ENCODE peak calls at places on chromosomes 11 and 22, in nine cellular contexts. E, T, D, P, B, O, V, C and M are unnamed samples. For H3K27me3, the result is how much of the 10 kb centered on the place peaks cover.

GRCh38 chr22:40718250-40719204 is 39.2 kb downstream of the MCHR1 start:
- DNase-seq in E (no peak), T (no peak), D (no peak), P (no peak), B (no peak), O (no peak), V (no peak), C (no peak), M (no peak)

GRCh38 chr11:121652982-121653381 is 200.2 kb upstream of the SORL1-AS1 start:
- DNase-seq in E (peak), T (no peak), D (peak), P (no peak), B (no peak), O (no peak), V (no peak), C (no peak), M (no peak)

GRCh38 chr22:34804588-34804987 is 261.4 kb upstream of the ISX start:
- DNase-seq in E (peak), T (no peak), D (no peak), P (no peak), B (no peak), O (no peak), V (no peak), C (peak), M (no peak)

GRCh38 chr11:66289548-66290331 is 797 bp upstream of the YIF1A start:
- DNase-seq in E (peak), T (no peak), D (no peak), P (peak), B (no peak), O (peak), V (no peak), C (peak), M (no peak)

GRCh38 chr11:112425121-112425520 is 164.5 kb upstream of the PLET1 start:
- DNase-seq in E (no peak), T (no peak), D (no peak), P (no peak), B (peak), O (no peak), V (peak), C (no peak), M (no peak)

GRCh38 chr22:36384766-36385400 is 2.9 kb downstream of the MYH9 start:
- DNase-seq in E (peak), T (no peak), D (no peak), P (no peak), B (peak), O (no peak), V (no peak), C (no peak), M (no peak)

GRCh38 chr11:28621648-28622215 is 513.5 kb downstream of the METTL15 start:
- DNase-seq in E (no peak), T (no peak), D (no peak), P (no peak), B (no peak), O (no peak), V (no peak), C (no peak), M (no peak)

GRCh38 chr22:23903328-23903971 is 9.3 kb downstream of the MIF start:
- DNase-seq in E (no peak), T (no peak), D (no peak), P (no peak), B (peak), O (no peak), V (peak), C (no peak), M (no peak)

GRCh38 chr22:20427945-20428417 is 9.6 kb downstream of the SCARF2 start:
- DNase-seq in E (no peak), T (no peak), D (no peak), P (no peak), B (no peak), O (no peak), V (no peak), C (no peak), M (peak)

GRCh38 chr11:1570001-1570453 is 2.0 kb downstream of the DUSP8 start:
- DNase-seq in E (no peak), T (no peak), D (no peak), P (no peak), B (no peak), O (no peak), V (no peak), C (peak), M (peak)

GRCh38 chr22:28600546-28601143 is 79.0 kb downstream of the TTC28 start:
- DNase-seq in E (peak), T (peak), D (peak), P (no peak), B (peak), O (no peak), V (peak), C (no peak), M (no peak)

GRCh38 chr22:45984316-45984916 is 7.5 kb upstream of the WNT7B start:
- DNase-seq in E (no peak), T (no peak), D (no peak), P (no peak), B (no peak), O (no peak), V (no peak), C (no peak), M (no peak)

GRCh38 chr11:70616938-70617674 is 218.8 kb downstream of the CTTN start:
- DNase-seq in E (no peak), T (no peak), D (no peak), P (no peak), B (no peak), O (no peak), V (no peak), C (no peak), M (no peak)

GRCh38 chr11:133793271-133793848 is 52.0 kb downstream of the SPATA19 start:
- DNase-seq in E (no peak), T (no peak), D (no peak), P (no peak), B (no peak), O (no peak), V (no peak), C (no peak), M (no peak)

GRCh38 chr11:59802639-59803176 is 7.9 kb downstream of the MRPL16 start:
- DNase-seq in E (peak), T (no peak), D (peak), P (no peak), B (peak), O (no peak), V (peak), C (no peak), M (no peak)

GRCh38 chr22:27809700-27810365 is 8.3 kb upstream of the MN1 start:
- DNase-seq in E (no peak), T (no peak), D (no peak), P (no peak), B (no peak), O (no peak), V (no peak), C (no peak), M (no peak)

GRCh38 chr11:70580036-70580805 is 181.9 kb downstream of the CTTN start:
- DNase-seq in E (no peak), T (no peak), D (no peak), P (no peak), B (no peak), O (peak), V (no peak), C (peak), M (peak)

GRCh38 chr11:65907878-65908277 is 7.7 kb upstream of the FOSL1 start:
- DNase-seq in E (no peak), T (no peak), D (no peak), P (no peak), B (no peak), O (no peak), V (no peak), C (no peak), M (no peak)

GRCh38 chr11:79950172-79950571 is 509.3 kb upstream of the TENM4 start:
- DNase-seq in E (peak), T (no peak), D (no peak), P (no peak), B (no peak), O (no peak), V (no peak), C (no peak), M (no peak)

GRCh38 chr11:71131861-71132260 is 120.5 kb downstream of the SHANK2 start:
- DNase-seq in E (no peak), T (no peak), D (no peak), P (no peak), B (no peak), O (no peak), V (no peak), C (peak), M (no peak)

GRCh38 chr11:45233121-45233803 is 52.9 kb downstream of the SYT13 start:
- DNase-seq in E (peak), T (no peak), D (peak), P (peak), B (peak), O (peak), V (peak), C (peak), M (peak)

GRCh38 chr22:37735054-37735453 is 38.2 kb downstream of the TRIOBP start:
- DNase-seq in E (peak), T (no peak), D (peak), P (peak), B (no peak), O (peak), V (no peak), C (peak), M (peak)

GRCh38 chr11:86335131-86335768 is 33.2 kb downstream of the HIKESHI start:
- DNase-seq in E (no peak), T (peak), D (no peak), P (no peak), B (peak), O (no peak), V (peak), C (no peak), M (no peak)

GRCh38 chr11:113663567-113663966 is 42.5 kb downstream of the TMPRSS5 start:
- DNase-seq in E (no peak), T (peak), D (no peak), P (no peak), B (no peak), O (no peak), V (no peak), C (no peak), M (no peak)

GRCh38 chr11:27485930-27486773 is 13.6 kb upstream of the LGR4 start:
- DNase-seq in E (peak), T (no peak), D (peak), P (no peak), B (peak), O (peak), V (peak), C (no peak), M (no peak)

GRCh38 chr22:26756675-26757293 is 99.4 kb downstream of the MIAT start:
- DNase-seq in E (peak), T (no peak), D (peak), P (peak), B (peak), O (peak), V (peak), C (peak), M (peak)

GRCh38 chr11:72084076-72084475 is 3.4 kb downstream of the LRRC51 start:
- DNase-seq in E (no peak), T (no peak), D (no peak), P (no peak), B (peak), O (no peak), V (peak), C (no peak), M (no peak)

GRCh38 chr22:44289429-44290171 is 23.2 kb downstream of the SHISAL1 start:
- DNase-seq in E (no peak), T (no peak), D (no peak), P (no peak), B (no peak), O (no peak), V (no peak), C (peak), M (no peak)

GRCh38 chr22:35307372-35307771 is 7.7 kb downstream of the TOM1 start:
- DNase-seq in E (no peak), T (no peak), D (no peak), P (no peak), B (no peak), O (no peak), V (no peak), C (no peak), M (no peak)

GRCh38 chr11:97754976-97755375 is 1265.8 kb upstream of the CNTN5 start:
- DNase-seq in E (no peak), T (no peak), D (no peak), P (no peak), B (peak), O (no peak), V (peak), C (no peak), M (no peak)

GRCh38 chr11:112085822-112086421 is 634 bp downstream of the TIMM8B start:
- DNase-seq in E (peak), T (no peak), D (peak), P (peak), B (peak), O (no peak), V (peak), C (no peak), M (no peak)

GRCh38 chr11:46356911-46357482 is 9.7 kb downstream of the DGKZ start:
- DNase-seq in E (no peak), T (no peak), D (no peak), P (peak), B (peak), O (no peak), V (peak), C (no peak), M (no peak)

GRCh38 chr22:37971475-37972434 is 12.6 kb downstream of the SOX10 start:
- DNase-seq in E (peak), T (no peak), D (no peak), P (no peak), B (no peak), O (no peak), V (no peak), C (peak), M (no peak)

GRCh38 chr11:15975742-15976141 is 380.6 kb downstream of the SOX6 start:
- DNase-seq in E (no peak), T (no peak), D (no peak), P (no peak), B (no peak), O (no peak), V (no peak), C (no peak), M (no peak)

GRCh38 chr11:3632070-3632660 is 9.6 kb downstream of the ART5 start:
- DNase-seq in E (no peak), T (no peak), D (no peak), P (no peak), B (no peak), O (peak), V (no peak), C (no peak), M (no peak)

GRCh38 chr22:37996079-37996478 is 11.7 kb upstream of the SOX10 start:
- DNase-seq in E (no peak), T (no peak), D (peak), P (no peak), B (no peak), O (no peak), V (no peak), C (no peak), M (no peak)

GRCh38 chr11:32792948-32793475 is 1.4 kb downstream of the CCDC73 start:
- DNase-seq in E (peak), T (no peak), D (peak), P (peak), B (peak), O (peak), V (peak), C (peak), M (no peak)

DNA sequence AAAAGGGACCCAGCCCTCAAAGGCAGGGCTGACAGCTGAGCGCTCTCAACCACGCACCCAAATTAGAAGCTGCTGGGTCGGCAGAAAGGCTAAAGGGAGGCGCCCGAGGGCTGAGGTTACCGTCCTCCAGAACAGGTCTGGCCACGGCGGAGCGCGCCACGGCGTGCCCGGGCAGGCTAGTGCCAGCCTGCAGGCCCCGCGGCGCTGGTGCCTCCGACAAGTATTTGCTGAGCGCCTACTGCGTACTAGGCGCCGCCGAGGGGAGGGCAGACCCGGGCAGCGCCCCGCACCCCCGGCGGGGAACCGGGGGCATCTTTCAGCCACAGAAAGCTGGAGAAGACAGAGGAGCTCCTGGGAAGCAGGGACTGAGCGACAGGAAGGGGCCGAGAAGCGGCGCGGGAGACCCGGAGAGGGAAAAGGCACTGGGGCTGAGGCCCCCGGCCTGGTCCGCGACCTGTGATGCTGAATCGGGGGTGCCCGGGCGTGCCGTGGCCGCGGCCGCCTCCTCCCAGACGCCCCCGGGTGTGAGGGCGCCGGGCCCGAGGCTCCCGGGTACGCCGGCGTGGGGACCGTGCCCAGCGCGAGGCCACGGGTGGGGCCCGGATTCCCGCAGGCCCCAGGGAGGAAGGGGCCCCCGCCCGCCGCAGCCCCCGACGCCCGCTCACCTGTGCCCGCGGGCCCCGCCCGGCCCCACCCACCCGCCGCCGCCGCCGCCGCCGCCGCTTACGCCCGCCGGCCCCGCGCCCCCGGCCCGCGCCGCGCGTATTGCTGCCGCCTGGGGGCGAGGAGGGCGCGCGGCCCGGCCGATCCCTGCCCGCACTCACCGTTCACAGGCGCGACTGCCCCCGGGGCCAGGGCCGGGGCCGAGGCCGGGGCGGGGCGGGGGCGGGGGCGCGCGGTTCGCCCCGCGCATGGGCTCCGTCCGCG is 521 bp downstream of the HRAS start:
- DNase-seq in E (peak), T (peak), D (no peak), P (no peak), B (peak), O (peak), V (peak), C (peak), M (no peak)
- TF ChIP-seq CTCF in E (no peak), T (no peak), D (no peak), P (no peak), B (peak), O (no peak), V (no peak), C (no peak), M (no peak)

GRCh38 chr11:63032451-63032850 is 16.8 kb upstream of the SLC22A8 start:
- DNase-seq in E (no peak), T (no peak), D (no peak), P (no peak), B (no peak), O (no peak), V (no peak), C (no peak), M (no peak)
- H3K27me3 ChIP-seq in E (under half), T (under half), D (under half), P (under half), B (under half), O (under half), V (under half), C (under half), M (under half)

GRCh38 chr11:73963861-73964260 is 13.0 kb downstream of the DNAJB13 start:
- DNase-seq in E (no peak), T (no peak), D (no peak), P (no peak), B (no peak), O (no peak), V (no peak), C (no peak), M (peak)
- TF ChIP-seq CTCF in E (no peak), T (no peak), D (no peak), P (no peak), B (no peak), O (no peak), V (no peak), C (no peak), M (no peak)

DNA sequence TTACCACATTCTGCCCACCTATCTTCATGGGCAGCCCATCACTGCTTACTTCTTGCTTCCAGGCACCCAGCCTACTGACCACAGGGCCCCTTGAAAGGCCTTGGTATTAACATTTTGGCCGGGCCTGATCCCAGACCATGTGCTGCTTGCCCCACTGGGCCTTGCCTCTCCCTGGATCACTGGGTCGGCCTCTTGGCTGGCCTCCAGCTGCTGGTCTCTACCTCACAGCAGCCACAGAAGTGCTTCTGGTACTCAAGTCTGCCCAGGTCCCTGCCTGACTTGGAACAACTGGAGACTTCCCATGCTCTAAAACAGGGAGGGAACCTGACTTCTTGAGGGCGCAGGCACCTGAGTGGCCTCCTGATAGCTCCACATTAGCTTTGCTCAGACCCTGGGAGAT is 63.6 kb downstream of the THAP12 start:
- DNase-seq in E (no peak), T (no peak), D (no peak), P (no peak), B (no peak), O (peak), V (no peak), C (no peak), M (no peak)
- H3K27me3 ChIP-seq in E (under half), T (under half), D (under half), P (under half), B (under half), O (under half), V (under half), C (under half), M (under half)

GRCh38 chr11:103829596-103829995 is 206.8 kb upstream of the DDI1 start:
- DNase-seq in E (no peak), T (no peak), D (no peak), P (no peak), B (no peak), O (no peak), V (no peak), C (no peak), M (no peak)
- TF ChIP-seq CTCF in E (no peak), T (no peak), D (no peak), P (no peak), B (no peak), O (no peak), V (no peak), C (no peak), M (no peak)

GRCh38 chr11:68844801-68845200 is 3.1 kb upstream of the CPT1A start:
- DNase-seq in E (no peak), T (no peak), D (no peak), P (no peak), B (no peak), O (no peak), V (no peak), C (no peak), M (no peak)
- H3K27me3 ChIP-seq in E (half or more), T (under half), D (under half), P (under half), B (under half), O (under half), V (under half), C (under half), M (under half)

DNA sequence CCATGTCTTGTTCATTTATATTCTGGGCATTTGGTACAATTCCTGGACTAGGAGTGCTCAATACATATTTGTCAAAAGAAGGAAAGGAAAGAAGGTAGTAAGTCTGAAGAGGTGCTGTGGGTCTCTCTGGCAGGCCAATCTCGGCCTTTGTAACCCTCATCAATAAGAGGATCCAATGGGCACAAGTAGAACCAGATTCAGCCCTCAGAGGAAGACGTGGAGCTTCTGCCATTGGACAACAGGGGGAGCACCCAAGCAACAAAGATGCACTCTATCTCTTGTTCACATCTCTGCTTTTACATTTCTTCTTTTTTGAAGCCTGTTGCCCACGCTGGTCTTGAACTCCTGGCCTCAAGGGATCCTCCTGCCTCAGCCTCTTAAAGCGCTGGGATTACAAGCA is 2.2 kb upstream of the VPS11 start:
- DNase-seq in E (peak), T (no peak), D (peak), P (no peak), B (no peak), O (no peak), V (no peak), C (peak), M (no peak)
- TF ChIP-seq CTCF in E (peak), T (peak), D (peak), P (peak), B (peak), O (no peak), V (peak), C (peak), M (no peak)

GRCh38 chr11:117497206-117497951 is 169.7 kb downstream of the CEP164 start:
- DNase-seq in E (no peak), T (no peak), D (no peak), P (no peak), B (no peak), O (no peak), V (no peak), C (no peak), M (no peak)
- H3K27me3 ChIP-seq in E (under half), T (under half), D (under half), P (under half), B (under half), O (under half), V (under half), C (under half), M (under half)